ENCODE peak calls at places on chromosomes 4 and X, in six cellular contexts. One of them, this sample, is unnamed.

GRCh38 chrX:65532016-65532415 is 2.6 kb downstream of the LAS1L start:
- DNase-seq in nucleus accumbens: no peak
- DNase-seq in NCI-H2081: no peak
- DNase-seq in NB4: no peak
- DNase-seq in stimulated activated CD4-positive, alpha-beta T cell treated with anti-CD3 and anti-CD28 coated beads, Interleukin-2, amount 100 ng/mL, for 48 hours: no peak
- DNase-seq in hippocampal formation: no peak
- DNase-seq in this sample: no peak

GRCh38 chrX:33434256-33435092 is 223.1 kb upstream of the DMD start:
- DNase-seq in nucleus accumbens: no peak
- DNase-seq in NCI-H2081: peak; percentile 68
- DNase-seq in NB4: peak; percentile 52
- DNase-seq in stimulated activated CD4-positive, alpha-beta T cell treated with anti-CD3 and anti-CD28 coated beads, Interleukin-2, amount 100 ng/mL, for 48 hours: peak; percentile 28
- DNase-seq in hippocampal formation: peak; percentile 4
- DNase-seq in this sample: peak; percentile 2

GRCh38 chr4:6840062-6840976 is 57.8 kb downstream of the KIAA0232 start:
- DNase-seq in nucleus accumbens: no peak
- DNase-seq in NCI-H2081: no peak
- DNase-seq in NB4: peak; percentile 33
- DNase-seq in stimulated activated CD4-positive, alpha-beta T cell treated with anti-CD3 and anti-CD28 coated beads, Interleukin-2, amount 100 ng/mL, for 48 hours: no peak
- DNase-seq in hippocampal formation: no peak
- DNase-seq in this sample: no peak

GRCh38 chr4:165096776-165097175 is 15.9 kb downstream of the TMEM192 start:
- DNase-seq in nucleus accumbens: no peak
- DNase-seq in NCI-H2081: peak; percentile 7
- DNase-seq in NB4: peak; percentile 38
- DNase-seq in stimulated activated CD4-positive, alpha-beta T cell treated with anti-CD3 and anti-CD28 coated beads, Interleukin-2, amount 100 ng/mL, for 48 hours: no peak
- DNase-seq in hippocampal formation: no peak
- DNase-seq in this sample: peak; percentile 1

GRCh38 chr4:139438141-139438540 is 15.8 kb upstream of the RAB33B start:
- DNase-seq in nucleus accumbens: no peak
- DNase-seq in NCI-H2081: no peak
- DNase-seq in NB4: no peak
- DNase-seq in stimulated activated CD4-positive, alpha-beta T cell treated with anti-CD3 and anti-CD28 coated beads, Interleukin-2, amount 100 ng/mL, for 48 hours: no peak
- DNase-seq in hippocampal formation: no peak
- DNase-seq in this sample: no peak

GRCh38 chr4:108783666-108784463 is 21.0 kb upstream of the ETNPPL start:
- DNase-seq in nucleus accumbens: no peak
- DNase-seq in NCI-H2081: no peak
- DNase-seq in NB4: peak; percentile 25
- DNase-seq in stimulated activated CD4-positive, alpha-beta T cell treated with anti-CD3 and anti-CD28 coated beads, Interleukin-2, amount 100 ng/mL, for 48 hours: no peak
- DNase-seq in hippocampal formation: no peak
- DNase-seq in this sample: no peak

GRCh38 chr4:6235901-6236625 is 33.6 kb upstream of the WFS1 start:
- DNase-seq in nucleus accumbens: no peak
- DNase-seq in NCI-H2081: no peak
- DNase-seq in NB4: no peak
- DNase-seq in stimulated activated CD4-positive, alpha-beta T cell treated with anti-CD3 and anti-CD28 coated beads, Interleukin-2, amount 100 ng/mL, for 48 hours: no peak
- DNase-seq in hippocampal formation: no peak
- DNase-seq in this sample: no peak

GRCh38 chrX:118928126-118928525 is 46.3 kb upstream of the LONRF3 start:
- DNase-seq in nucleus accumbens: no peak
- DNase-seq in NCI-H2081: no peak
- DNase-seq in NB4: no peak
- DNase-seq in stimulated activated CD4-positive, alpha-beta T cell treated with anti-CD3 and anti-CD28 coated beads, Interleukin-2, amount 100 ng/mL, for 48 hours: no peak
- DNase-seq in hippocampal formation: no peak
- DNase-seq in this sample: no peak

GRCh38 chr4:189117426-189117825 is 823.2 kb upstream of the FRG1 start:
- DNase-seq in nucleus accumbens: no peak
- DNase-seq in NCI-H2081: no peak
- DNase-seq in NB4: no peak
- DNase-seq in stimulated activated CD4-positive, alpha-beta T cell treated with anti-CD3 and anti-CD28 coated beads, Interleukin-2, amount 100 ng/mL, for 48 hours: no peak
- DNase-seq in hippocampal formation: no peak
- DNase-seq in this sample: no peak

GRCh38 chrX:13420545-13421183 is 100.8 kb upstream of the ATXN3L start:
- DNase-seq in nucleus accumbens: no peak
- DNase-seq in NCI-H2081: no peak
- DNase-seq in NB4: no peak
- DNase-seq in stimulated activated CD4-positive, alpha-beta T cell treated with anti-CD3 and anti-CD28 coated beads, Interleukin-2, amount 100 ng/mL, for 48 hours: no peak
- DNase-seq in hippocampal formation: no peak
- DNase-seq in this sample: no peak

GRCh38 chr4:94746746-94747145 is 11.0 kb upstream of the BMPR1B start:
- DNase-seq in nucleus accumbens: no peak
- DNase-seq in NCI-H2081: no peak
- DNase-seq in NB4: no peak
- DNase-seq in stimulated activated CD4-positive, alpha-beta T cell treated with anti-CD3 and anti-CD28 coated beads, Interleukin-2, amount 100 ng/mL, for 48 hours: no peak
- DNase-seq in hippocampal formation: no peak
- DNase-seq in this sample: no peak

GRCh38 chr4:40152642-40153041 is 44.2 kb upstream of the RHOH start:
- DNase-seq in nucleus accumbens: no peak
- DNase-seq in NCI-H2081: no peak
- DNase-seq in NB4: no peak
- DNase-seq in stimulated activated CD4-positive, alpha-beta T cell treated with anti-CD3 and anti-CD28 coated beads, Interleukin-2, amount 100 ng/mL, for 48 hours: no peak
- DNase-seq in hippocampal formation: no peak
- DNase-seq in this sample: no peak

GRCh38 chrX:44203791-44204190 is 139.7 kb downstream of the EFHC2 start:
- DNase-seq in nucleus accumbens: no peak
- DNase-seq in NCI-H2081: no peak
- DNase-seq in NB4: no peak
- DNase-seq in stimulated activated CD4-positive, alpha-beta T cell treated with anti-CD3 and anti-CD28 coated beads, Interleukin-2, amount 100 ng/mL, for 48 hours: no peak
- DNase-seq in hippocampal formation: no peak
- DNase-seq in this sample: no peak

GRCh38 chr4:183200453-183200852 is 101.4 kb downstream of the WWC2 start:
- DNase-seq in nucleus accumbens: peak; percentile 12
- DNase-seq in NCI-H2081: no peak
- DNase-seq in NB4: no peak
- DNase-seq in stimulated activated CD4-positive, alpha-beta T cell treated with anti-CD3 and anti-CD28 coated beads, Interleukin-2, amount 100 ng/mL, for 48 hours: no peak
- DNase-seq in hippocampal formation: no peak
- DNase-seq in this sample: no peak

GRCh38 chrX:49978191-49978590 is 55.8 kb downstream of the CLCN5 start:
- DNase-seq in nucleus accumbens: no peak
- DNase-seq in NCI-H2081: no peak
- DNase-seq in NB4: peak; percentile 10
- DNase-seq in stimulated activated CD4-positive, alpha-beta T cell treated with anti-CD3 and anti-CD28 coated beads, Interleukin-2, amount 100 ng/mL, for 48 hours: no peak
- DNase-seq in hippocampal formation: no peak
- DNase-seq in this sample: no peak

GRCh38 chrX:130001893-130002292 is 19.5 kb downstream of the BCORL1 start:
- DNase-seq in nucleus accumbens: no peak
- DNase-seq in NCI-H2081: no peak
- DNase-seq in NB4: no peak
- DNase-seq in stimulated activated CD4-positive, alpha-beta T cell treated with anti-CD3 and anti-CD28 coated beads, Interleukin-2, amount 100 ng/mL, for 48 hours: no peak
- DNase-seq in hippocampal formation: no peak
- DNase-seq in this sample: no peak

GRCh38 chrX:22134681-22135080 is 102.6 kb downstream of the PHEX start:
- DNase-seq in nucleus accumbens: no peak
- DNase-seq in NCI-H2081: no peak
- DNase-seq in NB4: no peak
- DNase-seq in stimulated activated CD4-positive, alpha-beta T cell treated with anti-CD3 and anti-CD28 coated beads, Interleukin-2, amount 100 ng/mL, for 48 hours: no peak
- DNase-seq in hippocampal formation: no peak
- DNase-seq in this sample: no peak

GRCh38 chrX:131762802-131763234 is 218.9 kb downstream of the OR13H1 start:
- DNase-seq in nucleus accumbens: no peak
- DNase-seq in NCI-H2081: peak; percentile 45
- DNase-seq in NB4: no peak
- DNase-seq in stimulated activated CD4-positive, alpha-beta T cell treated with anti-CD3 and anti-CD28 coated beads, Interleukin-2, amount 100 ng/mL, for 48 hours: no peak
- DNase-seq in hippocampal formation: no peak
- DNase-seq in this sample: peak; percentile 54

GRCh38 chr4:90536408-90536807 is 409.2 kb downstream of the CCSER1 start:
- DNase-seq in nucleus accumbens: no peak
- DNase-seq in NCI-H2081: no peak
- DNase-seq in NB4: no peak
- DNase-seq in stimulated activated CD4-positive, alpha-beta T cell treated with anti-CD3 and anti-CD28 coated beads, Interleukin-2, amount 100 ng/mL, for 48 hours: no peak
- DNase-seq in hippocampal formation: no peak
- DNase-seq in this sample: no peak

GRCh38 chr4:12612866-12613265 is 871.3 kb downstream of the RAB28 start:
- DNase-seq in nucleus accumbens: no peak
- DNase-seq in NCI-H2081: no peak
- DNase-seq in NB4: no peak
- DNase-seq in stimulated activated CD4-positive, alpha-beta T cell treated with anti-CD3 and anti-CD28 coated beads, Interleukin-2, amount 100 ng/mL, for 48 hours: no peak
- DNase-seq in hippocampal formation: no peak
- DNase-seq in this sample: no peak

GRCh38 chr4:7341486-7342222 is 93.1 kb downstream of the PSAPL1 start:
- DNase-seq in nucleus accumbens: no peak
- DNase-seq in NCI-H2081: no peak
- DNase-seq in NB4: no peak
- DNase-seq in stimulated activated CD4-positive, alpha-beta T cell treated with anti-CD3 and anti-CD28 coated beads, Interleukin-2, amount 100 ng/mL, for 48 hours: no peak
- DNase-seq in hippocampal formation: no peak
- DNase-seq in this sample: no peak

GRCh38 chr4:26452565-26453531 is 37.4 kb downstream of the CCKAR start:
- DNase-seq in nucleus accumbens: no peak
- DNase-seq in NCI-H2081: peak; percentile 76
- DNase-seq in NB4: no peak
- DNase-seq in stimulated activated CD4-positive, alpha-beta T cell treated with anti-CD3 and anti-CD28 coated beads, Interleukin-2, amount 100 ng/mL, for 48 hours: no peak
- DNase-seq in hippocampal formation: no peak
- DNase-seq in this sample: no peak

GRCh38 chr4:106062452-106062875 is 167.2 kb downstream of the NPNT start:
- DNase-seq in nucleus accumbens: no peak
- DNase-seq in NCI-H2081: no peak
- DNase-seq in NB4: no peak
- DNase-seq in stimulated activated CD4-positive, alpha-beta T cell treated with anti-CD3 and anti-CD28 coated beads, Interleukin-2, amount 100 ng/mL, for 48 hours: no peak
- DNase-seq in hippocampal formation: no peak
- DNase-seq in this sample: no peak

GRCh38 chrX:462853-463252 is 76.1 kb upstream of the PPP2R3B start:
- DNase-seq in nucleus accumbens: no peak
- DNase-seq in NCI-H2081: no peak
- DNase-seq in NB4: no peak
- DNase-seq in stimulated activated CD4-positive, alpha-beta T cell treated with anti-CD3 and anti-CD28 coated beads, Interleukin-2, amount 100 ng/mL, for 48 hours: no peak
- DNase-seq in hippocampal formation: no peak
- DNase-seq in this sample: no peak

GRCh38 chrX:123087326-123087725 is 96.8 kb upstream of the GRIA3 start:
- DNase-seq in nucleus accumbens: no peak
- DNase-seq in NCI-H2081: no peak
- DNase-seq in NB4: peak; percentile 44
- DNase-seq in stimulated activated CD4-positive, alpha-beta T cell treated with anti-CD3 and anti-CD28 coated beads, Interleukin-2, amount 100 ng/mL, for 48 hours: no peak
- DNase-seq in hippocampal formation: no peak
- DNase-seq in this sample: no peak

This sample was measured in NCI-H2227 treated with DMSO at 0.1 percent for 48 hours.